ENCODE peak calls at places on chromosome 13, in four cellular contexts. Y is mammary epithelial cell, V is PC-9, T is tibial artery. B is an unnamed sample.

GRCh38 chr13:35766663-35767062 is 290.2 kb upstream of the MAB21L1 start:
- DNase-seq in Y (no peak), T (no peak), V (no peak), B (no peak)

GRCh38 chr13:23586336-23586735 is 16.1 kb downstream of the TNFRSF19 start:
- DNase-seq in V (no peak), T (no peak), Y (no peak), B (no peak)

GRCh38 chr13:77113496-77113895 is 86.5 kb upstream of the FBXL3 start:
- DNase-seq in Y (no peak), T (no peak), V (no peak), B (no peak)

GRCh38 chr13:20161275-20161950 is 561 bp upstream of the GJA3 start:
- DNase-seq in Y (peak; percentile 16), V (no peak), T (no peak), B (no peak)

GRCh38 chr13:38690231-38690630 is 3.4 kb downstream of the FREM2 start:
- DNase-seq in V (no peak), Y (no peak), T (no peak), B (no peak)

GRCh38 chr13:94849254-94849653 is 136.9 kb upstream of the SOX21 start:
- DNase-seq in Y (peak; percentile 20), T (no peak), V (no peak), B (no peak)

GRCh38 chr13:111625526-111626315 is 305.3 kb downstream of the TEX29 start:
- DNase-seq in T (no peak), V (no peak), Y (no peak), B (no peak)

GRCh38 chr13:99617474-99618255 is 116.4 kb downstream of the TM9SF2 start:
- DNase-seq in V (no peak), Y (no peak), T (peak; percentile 76), B (no peak)

GRCh38 chr13:113024466-113024865 is 55.5 kb downstream of the MCF2L start:
- DNase-seq in Y (no peak), V (no peak), T (no peak), B (no peak)

GRCh38 chr13:113857531-113858195 is 6.2 kb downstream of the GAS6 start:
- DNase-seq in V (no peak), Y (no peak), T (peak; percentile 54), B (no peak)

GRCh38 chr13:90485441-90485840 is 862.0 kb upstream of the MIR17HG start:
- DNase-seq in T (no peak), Y (peak; percentile 80), V (no peak), B (peak; percentile 45)

GRCh38 chr13:80030491-80030890 is 310.4 kb downstream of the SPRY2 start:
- DNase-seq in Y (peak; percentile 65), V (peak; percentile 80), T (no peak), B (peak; percentile 12)

GRCh38 chr13:30355405-30355741 is 48.0 kb upstream of the KATNAL1 start:
- DNase-seq in T (no peak), V (no peak), Y (no peak), B (no peak)

GRCh38 chr13:39855236-39855635 is 199.8 kb downstream of the COG6 start:
- DNase-seq in Y (no peak), T (no peak), V (no peak), B (no peak)

GRCh38 chr13:30847697-30848307 is 58.3 kb upstream of the MEDAG start:
- DNase-seq in T (peak; percentile 82), Y (peak; percentile 83), V (no peak), B (no peak)

GRCh38 chr13:104017317-104017716 is 951.1 kb upstream of the SLC10A2 start:
- DNase-seq in Y (no peak), V (no peak), T (no peak), B (no peak)

GRCh38 chr13:30403491-30403890 is 18.8 kb upstream of the UBE2L5 start:
- DNase-seq in Y (no peak), V (no peak), T (no peak), B (no peak)

GRCh38 chr13:45048890-45049407 is 59.6 kb downstream of the GPALPP1 start:
- DNase-seq in V (no peak), Y (no peak), T (no peak), B (no peak)

GRCh38 chr13:30806784-30807183 is 71.4 kb downstream of the ALOX5AP start:
- DNase-seq in V (no peak), Y (peak; percentile 51), T (no peak), B (peak; percentile 38)

GRCh38 chr13:46905249-46905648 is 8.4 kb upstream of the HTR2A start:
- DNase-seq in V (no peak), Y (peak; percentile 33), T (no peak), B (no peak)

GRCh38 chr13:98068511-98068910 is 74.4 kb upstream of the FARP1 start:
- DNase-seq in Y (peak; percentile 58), V (no peak), T (no peak), B (peak; percentile 59)

GRCh38 chr13:25473864-25474263 is 102.1 kb downstream of the ATP8A2 start:
- DNase-seq in Y (peak; percentile 65), V (no peak), T (no peak), B (no peak)

GRCh38 chr13:113650275-113650674 is 7.7 kb downstream of the ATP4B start:
- DNase-seq in T (peak; percentile 33), Y (no peak), V (no peak), B (no peak)

GRCh38 chr13:63112799-63113395 is 1697.2 kb upstream of the PCDH20 start:
- DNase-seq in V (no peak), T (no peak), Y (no peak), B (no peak)

GRCh38 chr13:106318941-106319411 is 216.5 kb downstream of the EFNB2 start:
- DNase-seq in V (peak; percentile 98), T (no peak), Y (peak; percentile 94), B (peak; percentile 88)

GRCh38 chr13:38348890-38349289 is 761 bp upstream of the UFM1 start:
- DNase-seq in V (peak; percentile 57), Y (peak; percentile 80), T (no peak), B (peak; percentile 44)

GRCh38 chr13:100547805-100548204 is 40.8 kb downstream of the GGACT start:
- DNase-seq in V (no peak), T (peak; percentile 68), Y (peak; percentile 48), B (peak; percentile 64)

GRCh38 chr13:106762711-106763110 is 194.8 kb upstream of the ARGLU1 start:
- DNase-seq in V (no peak), Y (no peak), T (no peak), B (peak; percentile 3)

GRCh38 chr13:22061806-22062391 is 391.0 kb downstream of the FGF9 start:
- DNase-seq in Y (no peak), T (no peak), V (no peak), B (no peak)

GRCh38 chr13:36157475-36157874 is 26.3 kb upstream of the DCLK1 start:
- DNase-seq in V (peak; percentile 41), T (no peak), Y (no peak), B (no peak)

GRCh38 chr13:101545521-101545920 is 93.0 kb downstream of the ITGBL1 start:
- DNase-seq in T (no peak), V (no peak), Y (no peak), B (no peak)

GRCh38 chr13:33262997-33263396 is 22.6 kb downstream of the STARD13 start:
- DNase-seq in T (no peak), V (no peak), Y (no peak), B (no peak)
- H3K27ac ChIP-seq in T (no peak overlapping the region), V (peak overlapping the region; percentile 11), Y (no peak overlapping the region), B (no peak overlapping the region)

DNA sequence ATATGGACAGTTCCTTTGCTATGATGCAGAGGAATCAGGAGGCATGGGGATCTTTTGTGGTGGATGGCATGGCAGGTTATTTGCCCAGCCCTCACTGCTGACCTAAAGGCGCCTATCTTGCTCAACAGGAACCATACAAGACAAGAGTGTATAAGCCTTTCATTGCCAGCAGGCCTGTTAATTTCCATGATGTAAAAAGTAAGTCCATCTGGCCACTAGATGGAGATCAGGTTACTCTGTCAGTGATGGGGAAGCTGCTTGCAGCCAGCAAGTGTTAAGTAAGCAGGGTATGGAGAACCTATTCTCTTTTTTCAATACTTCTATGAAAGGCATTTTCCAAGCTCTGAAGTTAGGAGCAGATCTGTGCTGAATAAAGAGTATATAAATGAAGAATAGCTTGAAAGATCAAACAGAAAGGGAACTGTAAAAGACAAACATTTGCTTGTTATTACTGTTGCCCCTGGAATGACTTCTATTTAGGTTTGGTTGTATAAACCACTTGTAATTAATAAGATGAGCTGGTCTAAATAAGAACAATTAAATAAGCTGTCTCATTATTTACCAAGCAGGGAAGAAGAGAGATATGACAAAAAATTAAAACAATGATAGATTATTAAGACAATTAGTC is 210.9 kb downstream of the RGCC start:
- DNase-seq in T (peak; percentile 70), Y (peak; percentile 82), V (peak; percentile 88), B (peak; percentile 65)
- TF ChIP-seq CTCF in T (peak; percentile 76), Y (peak; percentile 76), V (peak; percentile 76), B (peak; percentile 83)

DNA sequence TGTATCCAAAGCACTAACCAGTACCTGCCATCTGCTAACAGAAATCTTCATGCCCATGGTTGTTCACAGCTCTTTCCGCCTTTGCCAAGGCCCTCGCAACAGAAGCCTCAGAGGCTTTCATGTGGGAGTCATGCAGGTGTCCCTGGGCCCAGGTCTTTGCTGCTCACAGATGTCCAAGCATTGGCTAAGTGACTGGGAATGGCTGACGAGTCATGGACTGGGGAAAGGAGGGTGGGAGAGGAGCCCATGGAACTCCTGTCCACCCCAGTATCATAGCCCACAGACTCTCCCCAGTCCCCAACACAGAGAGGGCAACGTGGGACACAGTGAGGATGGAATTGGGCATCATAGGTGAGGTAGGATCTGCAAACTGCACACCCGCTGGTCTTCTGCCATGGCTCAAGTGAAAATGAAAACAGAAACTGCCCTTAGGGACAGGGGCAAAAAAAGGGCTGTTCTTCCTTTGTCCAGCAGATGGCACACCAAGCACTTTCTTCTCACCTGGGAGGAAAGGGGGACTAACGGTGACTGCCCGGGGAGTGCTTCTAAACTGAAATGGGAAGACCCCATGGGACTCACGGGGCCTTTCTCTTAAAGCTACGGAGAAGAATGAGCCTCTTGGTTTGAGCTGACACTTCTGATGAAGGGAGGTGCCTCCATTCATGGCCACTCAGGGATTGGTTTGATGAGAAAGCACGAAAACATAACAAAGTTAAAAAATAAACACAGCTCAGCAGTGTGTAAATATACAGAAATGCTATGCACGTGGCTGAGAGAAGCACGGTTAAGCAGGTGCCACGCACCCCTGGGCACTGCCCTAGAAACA is 11.1 kb upstream of the DHRS12 start:
- DNase-seq in T (no peak), V (peak; percentile 55), Y (peak; percentile 67), B (peak; percentile 73)
- H3K27ac ChIP-seq in T (no peak overlapping the region), V (no peak overlapping the region), Y (no peak overlapping the region), B (no peak overlapping the region)

DNA sequence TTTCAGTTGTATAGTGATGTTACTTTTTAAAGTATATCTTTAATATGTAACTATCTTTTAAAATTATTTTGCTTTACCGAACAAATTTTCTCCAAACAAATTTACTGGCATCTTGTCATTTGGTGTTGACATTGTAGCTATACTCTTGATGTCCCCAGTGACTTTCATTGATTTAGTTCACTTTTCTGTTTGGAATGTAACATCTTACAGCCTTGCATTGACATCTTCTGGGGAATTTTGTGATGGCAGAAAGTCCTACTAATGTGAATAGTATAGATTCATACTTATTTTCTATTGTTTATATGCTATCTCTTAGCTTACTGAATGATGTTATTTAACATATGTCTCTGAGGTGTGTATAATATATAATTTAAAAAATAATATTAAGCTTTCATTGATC is 800.9 kb upstream of the ATXN8OS start:
- DNase-seq in T (no peak), V (no peak), Y (no peak), B (no peak)
- TF ChIP-seq CTCF in T (no peak), V (no peak), Y (no peak), B (no peak)

B was measured in RWPE1.